ENCODE peak calls at places on chromosomes 12 and 14, in eight cellular contexts. One of them, this sample, is unnamed.

GRCh38 chr14:83940253-83940652 is 1589.7 kb upstream of the FLRT2 start:
- DNase-seq in anterior cingulate cortex: no peak
- DNase-seq in lower lobe of right lung: no peak
- DNase-seq in stimulated activated CD8-positive, alpha-beta memory T cell treated with anti-CD3 and anti-CD28 coated beads, Interleukin-4, amount 100 ng/mL, for 48 hours: no peak
- DNase-seq in cardiac muscle cell: peak
- DNase-seq in left lobe of liver: no peak
- DNase-seq in neural crest cell: no peak
- DNase-seq in fibroblast of mammary gland: no peak
- DNase-seq in this sample: no peak

GRCh38 chr12:78494911-78495310 is 369.7 kb upstream of the SYT1 start:
- DNase-seq in anterior cingulate cortex: no peak
- DNase-seq in lower lobe of right lung: no peak
- DNase-seq in stimulated activated CD8-positive, alpha-beta memory T cell treated with anti-CD3 and anti-CD28 coated beads, Interleukin-4, amount 100 ng/mL, for 48 hours: no peak
- DNase-seq in cardiac muscle cell: no peak
- DNase-seq in left lobe of liver: no peak
- DNase-seq in neural crest cell: no peak
- DNase-seq in fibroblast of mammary gland: peak
- DNase-seq in this sample: no peak

GRCh38 chr14:96166475-96167223 is 38.0 kb upstream of the BDKRB2 start:
- DNase-seq in anterior cingulate cortex: no peak
- DNase-seq in lower lobe of right lung: no peak
- DNase-seq in stimulated activated CD8-positive, alpha-beta memory T cell treated with anti-CD3 and anti-CD28 coated beads, Interleukin-4, amount 100 ng/mL, for 48 hours: no peak
- DNase-seq in cardiac muscle cell: no peak
- DNase-seq in left lobe of liver: peak
- DNase-seq in neural crest cell: no peak
- DNase-seq in fibroblast of mammary gland: peak
- DNase-seq in this sample: peak

GRCh38 chr12:57489157-57489641 is 1.3 kb downstream of the MARS1 start:
- DNase-seq in anterior cingulate cortex: no peak
- DNase-seq in lower lobe of right lung: no peak
- DNase-seq in stimulated activated CD8-positive, alpha-beta memory T cell treated with anti-CD3 and anti-CD28 coated beads, Interleukin-4, amount 100 ng/mL, for 48 hours: no peak
- DNase-seq in cardiac muscle cell: no peak
- DNase-seq in left lobe of liver: no peak
- DNase-seq in neural crest cell: no peak
- DNase-seq in fibroblast of mammary gland: peak
- DNase-seq in this sample: no peak

GRCh38 chr12:6767592-6768384 is 1.6 kb downstream of the PTMS start:
- DNase-seq in anterior cingulate cortex: peak
- DNase-seq in lower lobe of right lung: no peak
- DNase-seq in stimulated activated CD8-positive, alpha-beta memory T cell treated with anti-CD3 and anti-CD28 coated beads, Interleukin-4, amount 100 ng/mL, for 48 hours: no peak
- DNase-seq in cardiac muscle cell: peak
- DNase-seq in left lobe of liver: peak
- DNase-seq in neural crest cell: no peak
- DNase-seq in fibroblast of mammary gland: no peak
- DNase-seq in this sample: no peak

GRCh38 chr12:7361271-7361670 is 57.4 kb downstream of the ACSM4 start:
- DNase-seq in anterior cingulate cortex: no peak
- DNase-seq in lower lobe of right lung: no peak
- DNase-seq in stimulated activated CD8-positive, alpha-beta memory T cell treated with anti-CD3 and anti-CD28 coated beads, Interleukin-4, amount 100 ng/mL, for 48 hours: no peak
- DNase-seq in cardiac muscle cell: no peak
- DNase-seq in left lobe of liver: no peak
- DNase-seq in neural crest cell: no peak
- DNase-seq in fibroblast of mammary gland: no peak
- DNase-seq in this sample: no peak

GRCh38 chr12:12713932-12714275 is 3.3 kb upstream of the CDKN1B start:
- DNase-seq in anterior cingulate cortex: no peak
- DNase-seq in lower lobe of right lung: no peak
- DNase-seq in stimulated activated CD8-positive, alpha-beta memory T cell treated with anti-CD3 and anti-CD28 coated beads, Interleukin-4, amount 100 ng/mL, for 48 hours: no peak
- DNase-seq in cardiac muscle cell: no peak
- DNase-seq in left lobe of liver: no peak
- DNase-seq in neural crest cell: no peak
- DNase-seq in fibroblast of mammary gland: no peak
- DNase-seq in this sample: no peak

GRCh38 chr12:76290963-76291859 is 57.0 kb downstream of the BBS10 start:
- DNase-seq in anterior cingulate cortex: no peak
- DNase-seq in lower lobe of right lung: no peak
- DNase-seq in stimulated activated CD8-positive, alpha-beta memory T cell treated with anti-CD3 and anti-CD28 coated beads, Interleukin-4, amount 100 ng/mL, for 48 hours: no peak
- DNase-seq in cardiac muscle cell: no peak
- DNase-seq in left lobe of liver: no peak
- DNase-seq in neural crest cell: no peak
- DNase-seq in fibroblast of mammary gland: no peak
- DNase-seq in this sample: no peak

GRCh38 chr12:121444842-121445202 is 44.9 kb downstream of the RNF34 start:
- DNase-seq in anterior cingulate cortex: no peak
- DNase-seq in lower lobe of right lung: no peak
- DNase-seq in stimulated activated CD8-positive, alpha-beta memory T cell treated with anti-CD3 and anti-CD28 coated beads, Interleukin-4, amount 100 ng/mL, for 48 hours: no peak
- DNase-seq in cardiac muscle cell: no peak
- DNase-seq in left lobe of liver: no peak
- DNase-seq in neural crest cell: no peak
- DNase-seq in fibroblast of mammary gland: no peak
- DNase-seq in this sample: no peak

This sample was measured in right atrium auricular region.